ENCODE peak calls at places on chromosomes 12 and 14, in seven cellular contexts. K is esophagus muscularis mucosa, D is suprapubic skin, E is A549, O is stomach, H is tibial artery, M is HFFc6. V is an unnamed sample.

GRCh38 chr12:90250766-90251165 is 542.1 kb upstream of the ATP2B1 start:
- DNase-seq in H (peak; percentile 50), D (no peak), E (no peak), M (no peak), K (no peak), O (no peak), V (no peak)

GRCh38 chr14:105064721-105065143 is 498 bp downstream of the GPR132 start:
- DNase-seq in H (no peak), M (no peak), D (no peak), K (no peak), E (no peak), O (no peak), V (no peak)

GRCh38 chr14:37147310-37147875 is 25.0 kb downstream of the SLC25A21 start:
- DNase-seq in D (no peak), K (no peak), O (no peak), M (no peak), E (no peak), H (no peak), V (no peak)

GRCh38 chr12:42552822-42553221 is 36.7 kb downstream of the PRICKLE1 start:
- DNase-seq in H (no peak), K (no peak), D (no peak), O (no peak), E (no peak), M (no peak), V (no peak)

GRCh38 chr12:66365718-66366485 is 63.6 kb downstream of the HELB start:
- DNase-seq in D (no peak), M (peak; percentile 7), H (no peak), O (no peak), K (no peak), E (no peak), V (no peak)

GRCh38 chr12:78236264-78236663 is 405.6 kb downstream of the NAV3 start:
- DNase-seq in O (no peak), E (no peak), H (no peak), K (no peak), M (no peak), D (no peak), V (no peak)

GRCh38 chr14:86501611-86502010 is 971.7 kb downstream of the FLRT2 start:
- DNase-seq in M (no peak), K (no peak), O (no peak), H (no peak), E (no peak), D (no peak), V (no peak)

GRCh38 chr12:21938879-21939278 is 2.3 kb downstream of the ABCC9 start:
- DNase-seq in H (no peak), D (no peak), K (no peak), O (no peak), E (no peak), M (no peak), V (no peak)

GRCh38 chr12:127594351-127594970 is 672.5 kb upstream of the TMEM132C start:
- DNase-seq in D (no peak), H (no peak), K (no peak), O (no peak), E (no peak), M (no peak), V (no peak)

GRCh38 chr14:61616524-61617185 is 78.7 kb upstream of the HIF1A start:
- DNase-seq in K (no peak), O (no peak), H (no peak), M (peak; percentile 73), E (no peak), D (no peak), V (no peak)

GRCh38 chr14:64736271-64737131 is 32.3 kb downstream of the PLEKHG3 start:
- DNase-seq in K (no peak), M (no peak), E (no peak), D (no peak), O (peak; percentile 79), H (no peak), V (no peak)

GRCh38 chr12:50728417-50728816 is 35.5 kb upstream of the ATF1 start:
- DNase-seq in D (no peak), E (no peak), M (no peak), H (no peak), O (no peak), K (no peak), V (no peak)

GRCh38 chr12:2800046-2800570 is 5.3 kb downstream of the FKBP4 start:
- DNase-seq in O (peak; percentile 51), D (no peak), K (no peak), M (no peak), E (no peak), H (no peak), V (no peak)

GRCh38 chr14:30331030-30331429 is 227.9 kb upstream of the G2E3 start:
- DNase-seq in E (no peak), D (no peak), M (no peak), K (no peak), O (no peak), H (no peak), V (no peak)

GRCh38 chr12:90028620-90029051 is 320.0 kb upstream of the ATP2B1 start:
- DNase-seq in D (no peak), E (no peak), K (no peak), M (peak; percentile 61), H (no peak), O (no peak), V (no peak)

GRCh38 chr14:56491299-56492285 is 88.0 kb upstream of the TMEM260 start:
- DNase-seq in E (peak; percentile 21), D (no peak), H (peak; percentile 28), M (peak; percentile 43), K (peak; percentile 70), O (no peak), V (no peak)

GRCh38 chr14:23577004-23577681 is 1.4 kb downstream of the JPH4 start:
- DNase-seq in K (no peak), H (no peak), O (peak; percentile 44), E (no peak), D (peak; percentile 75), M (no peak), V (no peak)

GRCh38 chr14:51458563-51458955 is 193.2 kb upstream of the FRMD6 start:
- DNase-seq in K (peak; percentile 55), M (peak; percentile 71), O (no peak), H (no peak), E (no peak), D (no peak), V (no peak)

GRCh38 chr14:82047777-82048470 is 514.3 kb upstream of the SEL1L start:
- DNase-seq in K (no peak), H (no peak), D (no peak), E (no peak), M (no peak), O (no peak), V (no peak)

GRCh38 chr14:38662781-38663180 is 406.9 kb upstream of the CLEC14A start:
- DNase-seq in D (no peak), M (no peak), K (no peak), O (no peak), E (no peak), H (no peak), V (no peak)

GRCh38 chr14:99757331-99758070 is 35.7 kb upstream of the EML1 start:
- DNase-seq in M (peak; percentile 99), K (no peak), H (peak; percentile 19), E (peak; percentile 66), O (no peak), D (no peak), V (no peak)

GRCh38 chr12:28963554-28963953 is 185.5 kb upstream of the FAR2 start:
- DNase-seq in M (peak; percentile 4), O (no peak), E (no peak), K (no peak), D (no peak), H (no peak), V (no peak)

GRCh38 chr14:35337557-35338255 is 45.5 kb downstream of the PSMA6 start:
- DNase-seq in E (no peak), K (no peak), H (no peak), D (no peak), O (no peak), M (no peak), V (no peak)

GRCh38 chr14:45658917-45659299 is 405.9 kb upstream of the MIS18BP1 start:
- DNase-seq in H (no peak), E (no peak), K (no peak), D (no peak), O (no peak), M (no peak), V (no peak)

GRCh38 chr12:121050725-121051124 is 11.7 kb upstream of the OASL start:
- DNase-seq in H (no peak), O (no peak), D (no peak), K (no peak), E (no peak), M (peak; percentile 19), V (no peak)

DNA sequence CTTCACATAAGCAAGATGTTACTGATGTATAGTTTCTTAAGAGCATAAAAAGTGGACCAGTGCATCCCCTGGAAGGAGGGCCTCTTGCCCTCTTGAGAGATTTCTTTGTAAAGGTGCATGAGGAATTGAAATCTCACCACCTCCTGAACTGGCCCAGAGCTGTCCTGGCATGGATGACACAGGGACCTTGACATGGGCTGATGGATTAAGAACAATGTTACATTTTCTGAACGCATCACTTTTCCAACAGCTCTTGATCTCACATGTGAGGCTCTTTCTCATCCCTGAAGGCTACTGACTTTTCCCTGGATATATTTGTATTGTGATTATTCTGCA is 360.4 kb downstream of the RGS6 start:
- DNase-seq in M (no peak), K (no peak), O (no peak), D (no peak), E (no peak), H (no peak), V (no peak)
- TF ChIP-seq CTCF in M (peak; percentile 41), K (no peak), O (no peak), D (no peak), E (no peak), H (no peak), V (no peak)

GRCh38 chr12:76952995-76953394 is 74.2 kb upstream of the CSRP2 start:
- DNase-seq in D (no peak), E (no peak), H (no peak), K (no peak), M (no peak), O (no peak), V (no peak)
- TF ChIP-seq CTCF in D (no peak), E (no peak), H (no peak), K (no peak), M (no peak), O (no peak), V (no peak)

GRCh38 chr12:69173358-69173757 is 66.0 kb upstream of the CPSF6 start:
- DNase-seq in O (no peak), D (no peak), M (no peak), E (no peak), K (no peak), H (no peak), V (no peak)
- TF ChIP-seq CTCF in O (no peak), D (no peak), M (no peak), E (no peak), K (no peak), H (no peak), V (no peak)

DNA sequence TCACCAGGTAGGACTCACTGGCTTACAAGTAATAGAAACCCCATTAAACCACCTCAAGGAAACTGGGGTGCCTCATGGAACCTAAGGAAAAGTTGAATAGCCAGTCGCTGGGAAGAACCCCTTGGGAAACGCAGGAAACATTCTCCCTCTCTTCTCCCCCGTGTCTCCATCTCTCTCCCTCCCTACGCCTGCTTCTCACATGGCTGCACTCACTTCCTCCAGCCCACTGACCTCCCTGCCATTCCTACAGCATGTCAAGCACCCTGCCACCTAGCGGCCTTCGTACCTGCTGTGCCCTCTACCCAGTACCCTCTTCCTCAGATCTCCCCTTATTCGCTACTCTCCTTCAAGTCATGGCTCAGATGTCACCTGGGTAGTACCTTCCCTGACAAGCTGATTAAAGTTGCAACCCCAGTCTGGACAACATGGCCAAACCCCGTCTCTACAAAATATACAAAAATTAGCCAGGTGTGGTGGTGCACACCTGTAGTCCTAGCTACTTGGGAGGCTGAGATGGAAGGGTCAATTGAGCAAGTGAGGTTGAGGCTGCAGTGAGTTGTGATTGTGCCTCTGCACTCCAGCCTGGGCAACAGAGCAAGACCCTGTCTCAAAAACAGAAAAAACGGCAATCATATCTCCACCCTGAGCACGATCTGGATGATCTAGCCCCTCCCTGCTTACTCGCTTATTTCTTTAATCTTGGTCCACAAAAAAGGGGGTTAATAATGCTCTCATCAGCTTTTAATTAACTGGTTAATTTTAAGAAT is 6.4 kb upstream of the DTX1 start:
- DNase-seq in D (no peak), E (peak; percentile 63), M (no peak), K (no peak), O (no peak), H (no peak), V (no peak)
- TF ChIP-seq CTCF in D (no peak), E (peak; percentile 31), M (peak; percentile 62), K (no peak), O (no peak), H (no peak), V (peak; percentile 53)

V was measured in type B pancreatic cell.